ENCODE peak calls at places on chromosomes 2 and 18, in five cellular contexts. C is CD8-positive, alpha-beta T cell; M is ovary; Z is tibial nerve; T is tibial artery. H is an unnamed sample.

GRCh38 chr2:43714164-43714563 is 37.9 kb upstream of the C1GALT1C1L start:
- DNase-seq in C (no peak), M (no peak), Z (no peak), T (no peak), H (no peak)

GRCh38 chr2:237438082-237438925 is 24.3 kb upstream of the COL6A3 start:
- DNase-seq in C (no peak), M (no peak), Z (no peak), T (no peak), H (no peak)

GRCh38 chr18:31931163-31931885 is 11.6 kb downstream of the TRAPPC8 start:
- DNase-seq in C (no peak), M (no peak), Z (no peak), T (no peak), H (peak)

GRCh38 chr18:44054514-44054913 is 626.2 kb upstream of the SETBP1 start:
- DNase-seq in C (no peak), M (no peak), Z (no peak), T (no peak), H (no peak)

GRCh38 chr2:28269019-28269784 is 123.5 kb upstream of the FOSL2 start:
- DNase-seq in C (no peak), M (no peak), Z (no peak), T (no peak), H (no peak)

GRCh38 chr2:185880396-185880795 is 141.8 kb downstream of the FSIP2 start:
- DNase-seq in C (no peak), M (no peak), Z (no peak), T (no peak), H (no peak)

GRCh38 chr2:239255218-239255617 is 145.6 kb downstream of the HDAC4 start:
- DNase-seq in C (no peak), M (no peak), Z (no peak), T (no peak), H (no peak)

GRCh38 chr18:48884306-48885235 is 66.2 kb downstream of the SMAD7 start:
- DNase-seq in C (no peak), M (no peak), Z (no peak), T (peak), H (no peak)

GRCh38 chr18:8505036-8505435 is 104.2 kb upstream of the RAB12 start:
- DNase-seq in C (no peak), M (no peak), Z (no peak), T (no peak), H (no peak)

GRCh38 chr2:158504088-158504487 is 47.3 kb downstream of the PKP4 start:
- DNase-seq in C (no peak), M (no peak), Z (no peak), T (no peak), H (no peak)

GRCh38 chr2:196331816-196332215 is 160.4 kb upstream of the STK17B start:
- DNase-seq in C (no peak), M (no peak), Z (no peak), T (no peak), H (no peak)
- H3K27ac ChIP-seq in C (no peak), M (no peak), Z (no peak), T (no peak), H (no peak)

GRCh38 chr2:109457811-109458210 is 156.0 kb downstream of the SEPTIN10 start:
- DNase-seq in C (no peak), M (no peak), Z (no peak), T (no peak), H (no peak)
- TF ChIP-seq CTCF in C (no peak), M (no peak), Z (no peak), T (peak), H (peak)

GRCh38 chr2:66544258-66544657 is 109.3 kb downstream of the MEIS1 start:
- DNase-seq in C (no peak), M (no peak), Z (no peak), T (no peak), H (no peak)
- H3K4me3 ChIP-seq in C (no peak), M (no peak), Z (no peak), T (no peak), H (no peak)

DNA sequence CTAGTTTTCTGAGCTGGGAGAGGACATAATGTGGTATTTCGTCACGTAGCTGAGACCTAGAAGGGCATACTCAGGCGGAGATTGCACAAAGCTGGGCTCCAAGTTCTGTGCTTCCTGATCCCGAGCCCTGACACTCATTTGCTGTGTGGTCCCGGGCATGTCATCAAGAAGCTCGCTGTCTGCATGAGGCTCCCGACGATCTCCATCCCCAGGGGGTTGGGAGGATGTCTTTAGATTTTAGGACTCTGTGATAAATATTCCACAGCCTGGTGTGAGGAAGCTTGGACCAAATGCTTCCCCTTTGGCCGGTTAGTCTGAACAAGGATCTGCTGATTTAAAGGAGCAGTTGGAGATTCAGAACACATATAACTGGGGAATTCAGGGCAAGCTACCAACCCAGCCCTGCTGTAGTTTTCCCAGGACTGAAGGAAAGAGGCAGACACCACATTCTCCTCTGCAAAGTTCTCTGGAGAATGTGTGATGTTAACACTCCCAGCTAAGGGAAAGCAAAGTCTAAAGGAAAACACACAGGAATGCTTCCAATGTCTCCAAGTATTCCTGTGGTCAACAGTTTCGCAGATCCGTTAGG is 2.3 kb downstream of the KCNE4 start:
- DNase-seq in C (no peak), M (peak), Z (peak), T (peak), H (no peak)
- H3K27ac ChIP-seq in C (no peak), M (peak), Z (peak), T (peak), H (no peak)

GRCh38 chr18:69469444-69469919 is 68.8 kb downstream of the DOK6 start:
- DNase-seq in C (no peak), M (no peak), Z (no peak), T (no peak), H (peak)
- TF ChIP-seq CTCF in C (peak), M (no peak), Z (no peak), T (no peak), H (peak)

DNA sequence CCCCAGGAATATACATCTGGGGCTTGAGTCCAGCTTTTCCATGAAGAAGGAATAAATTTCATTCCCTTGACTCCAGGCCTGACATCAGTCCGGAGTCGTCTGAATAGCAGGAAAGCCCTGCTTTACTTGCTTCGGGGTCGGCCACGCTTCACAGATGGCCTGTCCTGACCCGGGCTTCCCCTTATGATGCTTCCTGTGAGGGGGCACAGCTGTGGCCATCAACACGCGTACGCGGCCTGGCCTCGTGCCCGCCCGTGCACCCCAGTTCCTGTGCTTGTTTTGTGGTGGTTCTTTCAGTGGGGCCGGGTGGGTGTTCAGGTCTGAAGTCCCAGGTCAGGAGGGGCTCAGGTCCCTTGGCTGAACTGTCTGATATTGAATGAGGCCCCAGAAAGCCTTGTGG is 73.7 kb downstream of the ACOXL start:
- DNase-seq in C (no peak), M (no peak), Z (no peak), T (no peak), H (no peak)
- H3K4me3 ChIP-seq in C (no peak), M (no peak), Z (no peak), T (no peak), H (no peak)

GRCh38 chr2:231680284-231680991 is 27.9 kb upstream of the PTMA start:
- DNase-seq in C (no peak), M (no peak), Z (no peak), T (no peak), H (peak)

GRCh38 chr2:231679131-231679530 is 29.2 kb upstream of the PTMA start:
- DNase-seq in C (no peak), M (no peak), Z (no peak), T (no peak), H (no peak)

GRCh38 chr2:231682546-231683291 is 25.6 kb upstream of the PTMA start:
- DNase-seq in C (no peak), M (no peak), Z (no peak), T (no peak), H (peak)

GRCh38 chr2:231679906-231680283 is 28.4 kb upstream of the PTMA start:
- DNase-seq in C (no peak), M (no peak), Z (no peak), T (no peak), H (peak)

GRCh38 chr2:231680992-231681852 is 27.1 kb upstream of the PTMA start:
- DNase-seq in C (no peak), M (peak), Z (peak), T (peak), H (peak)
- H3K27ac ChIP-seq in C (no peak), M (peak), Z (peak), T (peak), H (peak)

DNA sequence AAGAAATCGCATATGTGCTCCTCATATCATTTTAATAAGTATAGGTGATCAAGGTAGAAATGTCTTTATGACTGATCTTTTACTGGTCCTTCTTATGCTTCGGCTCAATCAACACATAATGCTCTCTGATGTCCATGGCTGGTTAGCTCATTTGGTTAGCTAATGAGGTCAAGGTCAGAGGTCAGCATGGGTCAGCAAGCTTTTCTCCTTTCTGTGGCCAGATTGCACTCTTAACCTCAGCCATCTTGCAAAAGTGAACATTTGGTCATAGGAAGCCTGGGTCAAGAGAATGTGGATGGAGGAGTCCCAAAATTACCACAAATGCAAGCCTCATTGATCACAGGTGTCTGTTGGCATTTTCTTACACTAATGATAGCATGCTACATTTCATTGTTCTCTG is 35.4 kb upstream of the DARS1 start:
- DNase-seq in C (no peak), M (no peak), Z (no peak), T (no peak), H (no peak)
- TF ChIP-seq CTCF in C (no peak), M (no peak), Z (no peak), T (no peak), H (no peak)